ENCODE peak calls at places on chromosomes 16 and 17, in five cellular contexts. One of them, this sample, is unnamed.

GRCh38 chr17:15377200-15377599 is 35.8 kb upstream of the TEKT3 start:
- DNase-seq in OCI-LY7: no peak
- DNase-seq in activated naive CD8-positive, alpha-beta T cell treated with anti-CD3 and anti-CD28 coated beads, Interleukin-2, amount 50 U/mL, for 24 hours: no peak
- DNase-seq in stimulated activated CD4-positive, alpha-beta T cell treated with anti-CD3 and anti-CD28 coated beads, Interleukin-2, amount 100 ng/mL, for 4 hours: no peak
- DNase-seq in activated gamma-delta T cell treated with Interleukin-2 at 50 U/mL for 16 hours: no peak
- DNase-seq in this sample: no peak

GRCh38 chr17:45435481-45435880 is 2.8 kb upstream of the ARHGAP27 start:
- DNase-seq in OCI-LY7: no peak
- DNase-seq in activated naive CD8-positive, alpha-beta T cell treated with anti-CD3 and anti-CD28 coated beads, Interleukin-2, amount 50 U/mL, for 24 hours: no peak
- DNase-seq in stimulated activated CD4-positive, alpha-beta T cell treated with anti-CD3 and anti-CD28 coated beads, Interleukin-2, amount 100 ng/mL, for 4 hours: no peak
- DNase-seq in activated gamma-delta T cell treated with Interleukin-2 at 50 U/mL for 16 hours: no peak
- DNase-seq in this sample: no peak

GRCh38 chr17:32927201-32927723 is 691 bp upstream of the TMEM98 start:
- DNase-seq in OCI-LY7: no peak
- DNase-seq in activated naive CD8-positive, alpha-beta T cell treated with anti-CD3 and anti-CD28 coated beads, Interleukin-2, amount 50 U/mL, for 24 hours: no peak
- DNase-seq in stimulated activated CD4-positive, alpha-beta T cell treated with anti-CD3 and anti-CD28 coated beads, Interleukin-2, amount 100 ng/mL, for 4 hours: no peak
- DNase-seq in activated gamma-delta T cell treated with Interleukin-2 at 50 U/mL for 16 hours: no peak
- DNase-seq in this sample: no peak

GRCh38 chr17:1055751-1056645 is 59.1 kb downstream of the TIMM22 start:
- DNase-seq in OCI-LY7: peak; percentile 32
- DNase-seq in activated naive CD8-positive, alpha-beta T cell treated with anti-CD3 and anti-CD28 coated beads, Interleukin-2, amount 50 U/mL, for 24 hours: peak; percentile 54
- DNase-seq in stimulated activated CD4-positive, alpha-beta T cell treated with anti-CD3 and anti-CD28 coated beads, Interleukin-2, amount 100 ng/mL, for 4 hours: peak; percentile 5
- DNase-seq in activated gamma-delta T cell treated with Interleukin-2 at 50 U/mL for 16 hours: peak; percentile 28
- DNase-seq in this sample: peak; percentile 48

GRCh38 chr17:10089221-10089799 is 109.1 kb downstream of the GAS7 start:
- DNase-seq in OCI-LY7: no peak
- DNase-seq in activated naive CD8-positive, alpha-beta T cell treated with anti-CD3 and anti-CD28 coated beads, Interleukin-2, amount 50 U/mL, for 24 hours: no peak
- DNase-seq in stimulated activated CD4-positive, alpha-beta T cell treated with anti-CD3 and anti-CD28 coated beads, Interleukin-2, amount 100 ng/mL, for 4 hours: no peak
- DNase-seq in activated gamma-delta T cell treated with Interleukin-2 at 50 U/mL for 16 hours: no peak
- DNase-seq in this sample: no peak

GRCh38 chr17:31321971-31322370 is 549 bp upstream of the EVI2A start:
- DNase-seq in OCI-LY7: peak; percentile 35
- DNase-seq in activated naive CD8-positive, alpha-beta T cell treated with anti-CD3 and anti-CD28 coated beads, Interleukin-2, amount 50 U/mL, for 24 hours: no peak
- DNase-seq in stimulated activated CD4-positive, alpha-beta T cell treated with anti-CD3 and anti-CD28 coated beads, Interleukin-2, amount 100 ng/mL, for 4 hours: no peak
- DNase-seq in activated gamma-delta T cell treated with Interleukin-2 at 50 U/mL for 16 hours: peak; percentile 16
- DNase-seq in this sample: no peak

GRCh38 chr17:59840329-59840907 is 52.3 kb downstream of the TUBD1 start:
- DNase-seq in OCI-LY7: no peak
- DNase-seq in activated naive CD8-positive, alpha-beta T cell treated with anti-CD3 and anti-CD28 coated beads, Interleukin-2, amount 50 U/mL, for 24 hours: no peak
- DNase-seq in stimulated activated CD4-positive, alpha-beta T cell treated with anti-CD3 and anti-CD28 coated beads, Interleukin-2, amount 100 ng/mL, for 4 hours: no peak
- DNase-seq in activated gamma-delta T cell treated with Interleukin-2 at 50 U/mL for 16 hours: no peak
- DNase-seq in this sample: no peak

GRCh38 chr17:47741109-47741792 is 8.2 kb downstream of the TBX21 start:
- DNase-seq in OCI-LY7: no peak
- DNase-seq in activated naive CD8-positive, alpha-beta T cell treated with anti-CD3 and anti-CD28 coated beads, Interleukin-2, amount 50 U/mL, for 24 hours: no peak
- DNase-seq in stimulated activated CD4-positive, alpha-beta T cell treated with anti-CD3 and anti-CD28 coated beads, Interleukin-2, amount 100 ng/mL, for 4 hours: no peak
- DNase-seq in activated gamma-delta T cell treated with Interleukin-2 at 50 U/mL for 16 hours: no peak
- DNase-seq in this sample: no peak

GRCh38 chr17:15341385-15341849 is at the start of gene TEKT3:
- DNase-seq in OCI-LY7: no peak
- DNase-seq in activated naive CD8-positive, alpha-beta T cell treated with anti-CD3 and anti-CD28 coated beads, Interleukin-2, amount 50 U/mL, for 24 hours: peak; percentile 4
- DNase-seq in stimulated activated CD4-positive, alpha-beta T cell treated with anti-CD3 and anti-CD28 coated beads, Interleukin-2, amount 100 ng/mL, for 4 hours: no peak
- DNase-seq in activated gamma-delta T cell treated with Interleukin-2 at 50 U/mL for 16 hours: no peak
- DNase-seq in this sample: peak; percentile 83

GRCh38 chr17:34683390-34683789 is 104.0 kb downstream of the TMEM132E start:
- DNase-seq in OCI-LY7: no peak
- DNase-seq in activated naive CD8-positive, alpha-beta T cell treated with anti-CD3 and anti-CD28 coated beads, Interleukin-2, amount 50 U/mL, for 24 hours: no peak
- DNase-seq in stimulated activated CD4-positive, alpha-beta T cell treated with anti-CD3 and anti-CD28 coated beads, Interleukin-2, amount 100 ng/mL, for 4 hours: no peak
- DNase-seq in activated gamma-delta T cell treated with Interleukin-2 at 50 U/mL for 16 hours: no peak
- DNase-seq in this sample: no peak

GRCh38 chr17:40072481-40073346 is 9.9 kb downstream of the THRA start:
- DNase-seq in OCI-LY7: no peak
- DNase-seq in activated naive CD8-positive, alpha-beta T cell treated with anti-CD3 and anti-CD28 coated beads, Interleukin-2, amount 50 U/mL, for 24 hours: no peak
- DNase-seq in stimulated activated CD4-positive, alpha-beta T cell treated with anti-CD3 and anti-CD28 coated beads, Interleukin-2, amount 100 ng/mL, for 4 hours: no peak
- DNase-seq in activated gamma-delta T cell treated with Interleukin-2 at 50 U/mL for 16 hours: no peak
- DNase-seq in this sample: no peak

GRCh38 chr16:75555213-75555706 is 792 bp downstream of the TMEM231 start:
- DNase-seq in OCI-LY7: peak; percentile 69
- DNase-seq in activated naive CD8-positive, alpha-beta T cell treated with anti-CD3 and anti-CD28 coated beads, Interleukin-2, amount 50 U/mL, for 24 hours: peak; percentile 46
- DNase-seq in stimulated activated CD4-positive, alpha-beta T cell treated with anti-CD3 and anti-CD28 coated beads, Interleukin-2, amount 100 ng/mL, for 4 hours: no peak
- DNase-seq in activated gamma-delta T cell treated with Interleukin-2 at 50 U/mL for 16 hours: no peak
- DNase-seq in this sample: peak; percentile 59

GRCh38 chr17:75684924-75685323 is 17.8 kb downstream of the SAP30BP start:
- DNase-seq in OCI-LY7: no peak
- DNase-seq in activated naive CD8-positive, alpha-beta T cell treated with anti-CD3 and anti-CD28 coated beads, Interleukin-2, amount 50 U/mL, for 24 hours: no peak
- DNase-seq in stimulated activated CD4-positive, alpha-beta T cell treated with anti-CD3 and anti-CD28 coated beads, Interleukin-2, amount 100 ng/mL, for 4 hours: no peak
- DNase-seq in activated gamma-delta T cell treated with Interleukin-2 at 50 U/mL for 16 hours: no peak
- DNase-seq in this sample: no peak

GRCh38 chr17:35217107-35217506 is 22.9 kb upstream of the SLC35G3 start:
- DNase-seq in OCI-LY7: no peak
- DNase-seq in activated naive CD8-positive, alpha-beta T cell treated with anti-CD3 and anti-CD28 coated beads, Interleukin-2, amount 50 U/mL, for 24 hours: no peak
- DNase-seq in stimulated activated CD4-positive, alpha-beta T cell treated with anti-CD3 and anti-CD28 coated beads, Interleukin-2, amount 100 ng/mL, for 4 hours: no peak
- DNase-seq in activated gamma-delta T cell treated with Interleukin-2 at 50 U/mL for 16 hours: no peak
- DNase-seq in this sample: no peak

GRCh38 chr16:57667526-57668258 is 414 bp upstream of the ADGRG3 start:
- DNase-seq in OCI-LY7: no peak
- DNase-seq in activated naive CD8-positive, alpha-beta T cell treated with anti-CD3 and anti-CD28 coated beads, Interleukin-2, amount 50 U/mL, for 24 hours: no peak
- DNase-seq in stimulated activated CD4-positive, alpha-beta T cell treated with anti-CD3 and anti-CD28 coated beads, Interleukin-2, amount 100 ng/mL, for 4 hours: no peak
- DNase-seq in activated gamma-delta T cell treated with Interleukin-2 at 50 U/mL for 16 hours: no peak
- DNase-seq in this sample: no peak

GRCh38 chr17:2962729-2963128 is 100.7 kb downstream of the OR1D5 start:
- DNase-seq in OCI-LY7: no peak
- DNase-seq in activated naive CD8-positive, alpha-beta T cell treated with anti-CD3 and anti-CD28 coated beads, Interleukin-2, amount 50 U/mL, for 24 hours: no peak
- DNase-seq in stimulated activated CD4-positive, alpha-beta T cell treated with anti-CD3 and anti-CD28 coated beads, Interleukin-2, amount 100 ng/mL, for 4 hours: no peak
- DNase-seq in activated gamma-delta T cell treated with Interleukin-2 at 50 U/mL for 16 hours: no peak
- DNase-seq in this sample: no peak

GRCh38 chr17:17935321-17936271 is 36.6 kb downstream of the TOM1L2 start:
- DNase-seq in OCI-LY7: no peak
- DNase-seq in activated naive CD8-positive, alpha-beta T cell treated with anti-CD3 and anti-CD28 coated beads, Interleukin-2, amount 50 U/mL, for 24 hours: no peak
- DNase-seq in stimulated activated CD4-positive, alpha-beta T cell treated with anti-CD3 and anti-CD28 coated beads, Interleukin-2, amount 100 ng/mL, for 4 hours: no peak
- DNase-seq in activated gamma-delta T cell treated with Interleukin-2 at 50 U/mL for 16 hours: no peak
- DNase-seq in this sample: no peak

GRCh38 chr16:82653550-82654511 is 27.1 kb downstream of the CDH13 start:
- DNase-seq in OCI-LY7: peak; percentile 11
- DNase-seq in activated naive CD8-positive, alpha-beta T cell treated with anti-CD3 and anti-CD28 coated beads, Interleukin-2, amount 50 U/mL, for 24 hours: peak; percentile 28
- DNase-seq in stimulated activated CD4-positive, alpha-beta T cell treated with anti-CD3 and anti-CD28 coated beads, Interleukin-2, amount 100 ng/mL, for 4 hours: peak; percentile 14
- DNase-seq in activated gamma-delta T cell treated with Interleukin-2 at 50 U/mL for 16 hours: peak; percentile 40
- DNase-seq in this sample: no peak

GRCh38 chr17:39835038-39835786 is 28.9 kb downstream of the IKZF3 start:
- DNase-seq in OCI-LY7: no peak
- DNase-seq in activated naive CD8-positive, alpha-beta T cell treated with anti-CD3 and anti-CD28 coated beads, Interleukin-2, amount 50 U/mL, for 24 hours: no peak
- DNase-seq in stimulated activated CD4-positive, alpha-beta T cell treated with anti-CD3 and anti-CD28 coated beads, Interleukin-2, amount 100 ng/mL, for 4 hours: no peak
- DNase-seq in activated gamma-delta T cell treated with Interleukin-2 at 50 U/mL for 16 hours: no peak
- DNase-seq in this sample: no peak

GRCh38 chr17:81666342-81667191 is at the start of the genes CCDC137 and OXLD1:
- DNase-seq in OCI-LY7: peak; percentile 99
- DNase-seq in activated naive CD8-positive, alpha-beta T cell treated with anti-CD3 and anti-CD28 coated beads, Interleukin-2, amount 50 U/mL, for 24 hours: peak; percentile 96
- DNase-seq in stimulated activated CD4-positive, alpha-beta T cell treated with anti-CD3 and anti-CD28 coated beads, Interleukin-2, amount 100 ng/mL, for 4 hours: peak; percentile 86
- DNase-seq in activated gamma-delta T cell treated with Interleukin-2 at 50 U/mL for 16 hours: peak; percentile 92
- DNase-seq in this sample: peak; percentile 90

GRCh38 chr17:2214047-2214717 is 89.4 kb downstream of the SMG6 start:
- DNase-seq in OCI-LY7: no peak
- DNase-seq in activated naive CD8-positive, alpha-beta T cell treated with anti-CD3 and anti-CD28 coated beads, Interleukin-2, amount 50 U/mL, for 24 hours: no peak
- DNase-seq in stimulated activated CD4-positive, alpha-beta T cell treated with anti-CD3 and anti-CD28 coated beads, Interleukin-2, amount 100 ng/mL, for 4 hours: no peak
- DNase-seq in activated gamma-delta T cell treated with Interleukin-2 at 50 U/mL for 16 hours: no peak
- DNase-seq in this sample: no peak

GRCh38 chr17:48546924-48547838 is 2.3 kb upstream of the HOXB2 start:
- DNase-seq in OCI-LY7: no peak
- DNase-seq in activated naive CD8-positive, alpha-beta T cell treated with anti-CD3 and anti-CD28 coated beads, Interleukin-2, amount 50 U/mL, for 24 hours: no peak
- DNase-seq in stimulated activated CD4-positive, alpha-beta T cell treated with anti-CD3 and anti-CD28 coated beads, Interleukin-2, amount 100 ng/mL, for 4 hours: no peak
- DNase-seq in activated gamma-delta T cell treated with Interleukin-2 at 50 U/mL for 16 hours: no peak
- DNase-seq in this sample: no peak

GRCh38 chr16:88616320-88616719 is 22.1 kb upstream of the IL17C start:
- DNase-seq in OCI-LY7: no peak
- DNase-seq in activated naive CD8-positive, alpha-beta T cell treated with anti-CD3 and anti-CD28 coated beads, Interleukin-2, amount 50 U/mL, for 24 hours: no peak
- DNase-seq in stimulated activated CD4-positive, alpha-beta T cell treated with anti-CD3 and anti-CD28 coated beads, Interleukin-2, amount 100 ng/mL, for 4 hours: no peak
- DNase-seq in activated gamma-delta T cell treated with Interleukin-2 at 50 U/mL for 16 hours: no peak
- DNase-seq in this sample: no peak

GRCh38 chr17:67569873-67570272 is 147.9 kb upstream of the NOL11 start:
- DNase-seq in OCI-LY7: no peak
- DNase-seq in activated naive CD8-positive, alpha-beta T cell treated with anti-CD3 and anti-CD28 coated beads, Interleukin-2, amount 50 U/mL, for 24 hours: no peak
- DNase-seq in stimulated activated CD4-positive, alpha-beta T cell treated with anti-CD3 and anti-CD28 coated beads, Interleukin-2, amount 100 ng/mL, for 4 hours: no peak
- DNase-seq in activated gamma-delta T cell treated with Interleukin-2 at 50 U/mL for 16 hours: no peak
- DNase-seq in this sample: no peak

GRCh38 chr17:40475234-40476210 is 25.9 kb downstream of the TNS4 start:
- DNase-seq in OCI-LY7: no peak
- DNase-seq in activated naive CD8-positive, alpha-beta T cell treated with anti-CD3 and anti-CD28 coated beads, Interleukin-2, amount 50 U/mL, for 24 hours: no peak
- DNase-seq in stimulated activated CD4-positive, alpha-beta T cell treated with anti-CD3 and anti-CD28 coated beads, Interleukin-2, amount 100 ng/mL, for 4 hours: no peak
- DNase-seq in activated gamma-delta T cell treated with Interleukin-2 at 50 U/mL for 16 hours: no peak
- DNase-seq in this sample: no peak

GRCh38 chr17:58327363-58328194 is 1.0 kb downstream of the TSPOAP1 start:
- DNase-seq in OCI-LY7: peak; percentile 70
- DNase-seq in activated naive CD8-positive, alpha-beta T cell treated with anti-CD3 and anti-CD28 coated beads, Interleukin-2, amount 50 U/mL, for 24 hours: peak; percentile 39
- DNase-seq in stimulated activated CD4-positive, alpha-beta T cell treated with anti-CD3 and anti-CD28 coated beads, Interleukin-2, amount 100 ng/mL, for 4 hours: no peak
- DNase-seq in activated gamma-delta T cell treated with Interleukin-2 at 50 U/mL for 16 hours: no peak
- DNase-seq in this sample: no peak

GRCh38 chr17:82399030-82399429 is 19.1 kb upstream of the HEXD start:
- DNase-seq in OCI-LY7: no peak
- DNase-seq in activated naive CD8-positive, alpha-beta T cell treated with anti-CD3 and anti-CD28 coated beads, Interleukin-2, amount 50 U/mL, for 24 hours: no peak
- DNase-seq in stimulated activated CD4-positive, alpha-beta T cell treated with anti-CD3 and anti-CD28 coated beads, Interleukin-2, amount 100 ng/mL, for 4 hours: no peak
- DNase-seq in activated gamma-delta T cell treated with Interleukin-2 at 50 U/mL for 16 hours: no peak
- DNase-seq in this sample: no peak

GRCh38 chr17:11430766-11431165 is 167.5 kb upstream of the DNAH9 start:
- DNase-seq in OCI-LY7: no peak
- DNase-seq in activated naive CD8-positive, alpha-beta T cell treated with anti-CD3 and anti-CD28 coated beads, Interleukin-2, amount 50 U/mL, for 24 hours: no peak
- DNase-seq in stimulated activated CD4-positive, alpha-beta T cell treated with anti-CD3 and anti-CD28 coated beads, Interleukin-2, amount 100 ng/mL, for 4 hours: no peak
- DNase-seq in activated gamma-delta T cell treated with Interleukin-2 at 50 U/mL for 16 hours: no peak
- DNase-seq in this sample: no peak

GRCh38 chr17:49823614-49824013 is 24.3 kb downstream of the TAC4 start:
- DNase-seq in OCI-LY7: no peak
- DNase-seq in activated naive CD8-positive, alpha-beta T cell treated with anti-CD3 and anti-CD28 coated beads, Interleukin-2, amount 50 U/mL, for 24 hours: no peak
- DNase-seq in stimulated activated CD4-positive, alpha-beta T cell treated with anti-CD3 and anti-CD28 coated beads, Interleukin-2, amount 100 ng/mL, for 4 hours: no peak
- DNase-seq in activated gamma-delta T cell treated with Interleukin-2 at 50 U/mL for 16 hours: no peak
- DNase-seq in this sample: no peak

GRCh38 chr16:52383640-52384292 is 163.2 kb downstream of the TOX3 start:
- DNase-seq in OCI-LY7: no peak
- DNase-seq in activated naive CD8-positive, alpha-beta T cell treated with anti-CD3 and anti-CD28 coated beads, Interleukin-2, amount 50 U/mL, for 24 hours: no peak
- DNase-seq in stimulated activated CD4-positive, alpha-beta T cell treated with anti-CD3 and anti-CD28 coated beads, Interleukin-2, amount 100 ng/mL, for 4 hours: no peak
- DNase-seq in activated gamma-delta T cell treated with Interleukin-2 at 50 U/mL for 16 hours: no peak
- DNase-seq in this sample: no peak

This sample was measured in progenitor cell of endocrine pancreas.